ENCODE peak calls at places on chromosomes 2 and 18, in ten cellular contexts. M, O, R, F, U, V, K, T, N and Z are unnamed samples.

GRCh38 chr2:158967114-158967730 is 1.2 kb upstream of the TANC1 start:
- DNase-seq in U (peak), M (no peak), K (no peak), O (no peak), R (no peak), T (peak), F (peak), N (no peak), V (no peak), Z (no peak)

GRCh38 chr18:54805571-54806334 is 22.5 kb upstream of the RAB27B start:
- DNase-seq in U (peak), T (peak), F (no peak), O (peak), V (no peak), M (no peak), K (no peak), R (peak), N (no peak), Z (peak)

GRCh38 chr2:38610851-38611801 is 8.4 kb upstream of the HNRNPLL start:
- DNase-seq in N (no peak), K (no peak), V (no peak), R (peak), M (no peak), F (no peak), O (peak), T (peak), U (no peak), Z (no peak)

GRCh38 chr2:24122-24521 is 22.2 kb downstream of the FAM110C start:
- DNase-seq in V (no peak), F (no peak), R (no peak), U (no peak), T (no peak), K (no peak), O (no peak), N (no peak), M (no peak), Z (no peak)

GRCh38 chr2:109401370-109401769 is 212.4 kb downstream of the SEPTIN10 start:
- DNase-seq in O (no peak), K (peak), T (no peak), N (no peak), F (no peak), R (no peak), V (no peak), M (no peak), U (no peak), Z (no peak)

GRCh38 chr2:231602874-231603467 is 10.3 kb downstream of the TEX44 start:
- DNase-seq in V (no peak), O (no peak), U (no peak), N (no peak), T (no peak), F (no peak), K (no peak), R (no peak), M (no peak), Z (no peak)

GRCh38 chr2:121682396-121683298 is 33.4 kb upstream of the CLASP1 start:
- DNase-seq in O (no peak), T (no peak), M (no peak), V (no peak), F (no peak), N (no peak), R (no peak), U (no peak), K (no peak), Z (no peak)

GRCh38 chr2:240166191-240166590 is 25.7 kb upstream of the OTOS start:
- DNase-seq in V (no peak), N (no peak), R (no peak), K (no peak), U (no peak), T (no peak), F (no peak), M (peak), O (no peak), Z (no peak)

GRCh38 chr2:54666741-54667639 is 56.5 kb upstream of the EML6 start:
- DNase-seq in O (peak), T (no peak), F (no peak), K (no peak), N (peak), V (no peak), U (peak), R (no peak), M (no peak), Z (peak)

GRCh38 chr2:69493268-69493667 is 56.0 kb upstream of the NFU1 start:
- DNase-seq in M (no peak), U (no peak), O (no peak), V (no peak), N (peak), F (no peak), R (no peak), K (no peak), T (no peak), Z (no peak)

GRCh38 chr2:1262609-1263008 is 150.7 kb upstream of the TPO start:
- DNase-seq in O (no peak), F (no peak), M (no peak), K (no peak), U (no peak), T (no peak), N (no peak), V (no peak), R (no peak), Z (no peak)

GRCh38 chr2:12169721-12170120 is 423.3 kb downstream of the LPIN1 start:
- DNase-seq in V (no peak), R (peak), U (peak), T (peak), K (no peak), O (peak), M (no peak), N (no peak), F (no peak), Z (peak)

GRCh38 chr2:71256421-71256820 is 29.5 kb upstream of the PAIP2B start:
- DNase-seq in T (no peak), O (no peak), U (no peak), F (no peak), N (no peak), K (no peak), M (no peak), V (no peak), R (no peak), Z (no peak)

GRCh38 chr2:30688956-30689401 is 118.3 kb downstream of the CAPN13 start:
- DNase-seq in M (no peak), T (no peak), V (no peak), N (no peak), K (no peak), O (no peak), R (no peak), F (peak), U (no peak), Z (no peak)

GRCh38 chr2:201234167-201235139 is 25.9 kb upstream of the CASP8 start:
- DNase-seq in N (no peak), K (no peak), R (peak), O (no peak), M (no peak), V (no peak), U (no peak), F (no peak), T (no peak), Z (no peak)

GRCh38 chr2:26932974-26933373 is 37.5 kb upstream of the MAPRE3 start:
- DNase-seq in N (no peak), F (peak), M (no peak), U (no peak), K (no peak), T (no peak), V (no peak), O (no peak), R (no peak), Z (no peak)

GRCh38 chr2:103792039-103792438 is 1030.2 kb downstream of the TMEM182 start:
- DNase-seq in U (no peak), K (no peak), V (no peak), N (no peak), F (no peak), O (no peak), M (no peak), R (no peak), T (no peak), Z (no peak)

GRCh38 chr2:222169346-222169745 is 129.5 kb downstream of the PAX3 start:
- DNase-seq in U (no peak), K (no peak), T (peak), V (peak), N (no peak), R (peak), F (no peak), O (no peak), M (no peak), Z (peak)

GRCh38 chr2:20622731-20623130 is 28.2 kb downstream of the HS1BP3 start:
- DNase-seq in O (no peak), R (no peak), U (peak), T (no peak), F (no peak), N (no peak), M (peak), K (no peak), V (no peak), Z (no peak)

GRCh38 chr18:22545091-22545795 is 127.5 kb upstream of the CTAGE1 start:
- DNase-seq in V (no peak), K (no peak), F (no peak), R (no peak), T (no peak), M (no peak), O (no peak), U (no peak), N (no peak), Z (no peak)

GRCh38 chr2:24836206-24836605 is 43.0 kb downstream of the CENPO start:
- DNase-seq in F (no peak), M (no peak), T (no peak), U (no peak), O (no peak), R (no peak), K (no peak), N (no peak), V (no peak), Z (no peak)

GRCh38 chr2:207770602-207771404 is 1.1 kb upstream of the FZD5 start:
- DNase-seq in V (no peak), U (peak), N (no peak), K (no peak), R (peak), F (no peak), T (no peak), O (no peak), M (peak), Z (no peak)

GRCh38 chr2:232113821-232114220 is 152.3 kb downstream of the DIS3L2 start:
- DNase-seq in R (peak), T (peak), K (no peak), O (no peak), M (no peak), U (no peak), N (no peak), F (no peak), V (no peak), Z (peak)

GRCh38 chr18:63464434-63464833 is 12.3 kb upstream of the SERPINB5 start:
- DNase-seq in M (no peak), O (no peak), F (no peak), V (no peak), R (no peak), K (no peak), U (no peak), N (no peak), T (no peak), Z (no peak)